ENCODE peak calls at places on chromosomes 2 and 18, in four cellular contexts. One of them, this sample, is unnamed.

GRCh38 chr2:5720426-5720825 is 28.2 kb downstream of the SOX11 start:
- DNase-seq in endodermal cell: no peak
- DNase-seq in ovary: no peak
- DNase-seq in A549: no peak
- DNase-seq in this sample: no peak

GRCh38 chr2:190334479-190335224 is 8.7 kb upstream of the INPP1 start:
- DNase-seq in ovary: no peak
- DNase-seq in A549: peak; percentile 56
- DNase-seq in endodermal cell: no peak
- DNase-seq in this sample: peak; percentile 60

GRCh38 chr2:33223851-33224250 is 252.6 kb upstream of the RASGRP3 start:
- DNase-seq in endodermal cell: no peak
- DNase-seq in ovary: no peak
- DNase-seq in A549: no peak
- DNase-seq in this sample: no peak

GRCh38 chr18:48576454-48576766 is 37.6 kb downstream of the CTIF start:
- DNase-seq in A549: no peak
- DNase-seq in ovary: no peak
- DNase-seq in endodermal cell: no peak
- DNase-seq in this sample: no peak

GRCh38 chr2:178676046-178676445 is 131.2 kb downstream of the TTN start:
- DNase-seq in A549: no peak
- DNase-seq in ovary: no peak
- DNase-seq in endodermal cell: no peak
- DNase-seq in this sample: no peak

GRCh38 chr2:238389985-238390682 is 36.6 kb upstream of the ASB1 start:
- DNase-seq in A549: no peak
- DNase-seq in endodermal cell: no peak
- DNase-seq in ovary: no peak
- DNase-seq in this sample: no peak

GRCh38 chr2:48248251-48248933 is 281.6 kb upstream of the STON1 start:
- DNase-seq in endodermal cell: peak; percentile 64
- DNase-seq in A549: peak; percentile 70
- DNase-seq in ovary: no peak
- DNase-seq in this sample: peak; percentile 37

GRCh38 chr18:3655637-3656050 is 205.7 kb downstream of the TGIF1 start:
- DNase-seq in A549: no peak
- DNase-seq in endodermal cell: peak; percentile 54
- DNase-seq in ovary: no peak
- DNase-seq in this sample: peak; percentile 30

GRCh38 chr2:16124881-16125613 is 184.7 kb downstream of the MYCN start:
- DNase-seq in endodermal cell: peak; percentile 33
- DNase-seq in ovary: no peak
- DNase-seq in A549: no peak
- DNase-seq in this sample: no peak

GRCh38 chr2:12715258-12715865 is 1.4 kb upstream of the TRIB2 start:
- DNase-seq in A549: no peak
- DNase-seq in endodermal cell: no peak
- DNase-seq in ovary: no peak
- DNase-seq in this sample: no peak

GRCh38 chr2:75607988-75608683 is 38.4 kb upstream of the MRPL19 start:
- DNase-seq in ovary: no peak
- DNase-seq in endodermal cell: no peak
- DNase-seq in A549: no peak
- DNase-seq in this sample: no peak

GRCh38 chr2:75561566-75562512 is 1.1 kb upstream of the EVA1A start:
- DNase-seq in A549: no peak
- DNase-seq in endodermal cell: no peak
- DNase-seq in ovary: no peak
- DNase-seq in this sample: no peak

GRCh38 chr2:234135750-234136221 is 85.3 kb downstream of the SPP2 start:
- DNase-seq in ovary: no peak
- DNase-seq in endodermal cell: peak; percentile 95
- DNase-seq in A549: peak; percentile 80
- DNase-seq in this sample: peak; percentile 91

GRCh38 chr2:216774620-216775019 is 79.3 kb upstream of the IGFBP5 start:
- DNase-seq in endodermal cell: no peak
- DNase-seq in ovary: no peak
- DNase-seq in A549: no peak
- DNase-seq in this sample: no peak

GRCh38 chr2:179104736-179105135 is 54.8 kb upstream of the CCDC141 start:
- DNase-seq in A549: no peak
- DNase-seq in endodermal cell: no peak
- DNase-seq in ovary: no peak
- DNase-seq in this sample: no peak

GRCh38 chr2:239928457-239929350 is 96.4 kb downstream of the NDUFA10 start:
- DNase-seq in endodermal cell: peak; percentile 64
- DNase-seq in ovary: no peak
- DNase-seq in A549: no peak
- DNase-seq in this sample: no peak

GRCh38 chr2:219727771-219728429 is 100.5 kb downstream of the SLC4A3 start:
- DNase-seq in ovary: no peak
- DNase-seq in A549: no peak
- DNase-seq in endodermal cell: no peak
- DNase-seq in this sample: no peak

GRCh38 chr2:151771599-151772358 is 37.5 kb upstream of the NEB start:
- DNase-seq in A549: no peak
- DNase-seq in ovary: no peak
- DNase-seq in endodermal cell: no peak
- DNase-seq in this sample: no peak

GRCh38 chr2:177187631-177188312 is 24.8 kb upstream of the HNRNPA3 start:
- DNase-seq in A549: no peak
- DNase-seq in ovary: no peak
- DNase-seq in endodermal cell: no peak
- DNase-seq in this sample: peak; percentile 74

GRCh38 chr2:14930441-14930840 is 297.9 kb downstream of the LRATD1 start:
- DNase-seq in endodermal cell: no peak
- DNase-seq in ovary: no peak
- DNase-seq in A549: no peak
- DNase-seq in this sample: no peak

GRCh38 chr2:12076810-12077209 is 330.4 kb downstream of the LPIN1 start:
- DNase-seq in ovary: no peak
- DNase-seq in A549: no peak
- DNase-seq in endodermal cell: no peak
- DNase-seq in this sample: no peak

GRCh38 chr2:207892676-207893402 is 123.1 kb upstream of the FZD5 start:
- DNase-seq in ovary: no peak
- DNase-seq in A549: no peak
- DNase-seq in endodermal cell: no peak
- DNase-seq in this sample: no peak

GRCh38 chr18:37521500-37522465 is 43.8 kb downstream of the CELF4 start:
- DNase-seq in ovary: no peak
- DNase-seq in endodermal cell: no peak
- DNase-seq in A549: no peak
- DNase-seq in this sample: no peak

GRCh38 chr2:187055463-187055862 is 206.5 kb upstream of the ZSWIM2 start:
- DNase-seq in ovary: peak; percentile 19
- DNase-seq in A549: no peak
- DNase-seq in endodermal cell: no peak
- DNase-seq in this sample: no peak

GRCh38 chr2:214410128-214410775 is 602 bp upstream of the VWC2L start:
- DNase-seq in endodermal cell: no peak
- DNase-seq in A549: no peak
- DNase-seq in ovary: no peak
- DNase-seq in this sample: no peak

GRCh38 chr2:9330639-9331270 is 92.6 kb downstream of the ITGB1BP1 start:
- DNase-seq in ovary: no peak
- DNase-seq in endodermal cell: no peak
- DNase-seq in A549: no peak
- DNase-seq in this sample: no peak

GRCh38 chr18:74898965-74899364 is 301.3 kb downstream of the ZNF407 start:
- DNase-seq in endodermal cell: no peak
- DNase-seq in A549: no peak
- DNase-seq in ovary: no peak
- DNase-seq in this sample: no peak

GRCh38 chr2:179410552-179411356 is 146.1 kb upstream of the SESTD1 start:
- DNase-seq in A549: peak; percentile 13
- DNase-seq in ovary: peak; percentile 27
- DNase-seq in endodermal cell: peak; percentile 75
- DNase-seq in this sample: peak; percentile 68

GRCh38 chr2:96142217-96143113 is 2.8 kb downstream of the DUSP2 start:
- DNase-seq in endodermal cell: peak; percentile 74
- DNase-seq in ovary: peak; percentile 12
- DNase-seq in A549: no peak
- DNase-seq in this sample: no peak

GRCh38 chr2:78992451-78992806 is 33.1 kb upstream of the REG3G start:
- DNase-seq in A549: peak; percentile 11
- DNase-seq in endodermal cell: peak; percentile 82
- DNase-seq in ovary: no peak
- DNase-seq in this sample: peak; percentile 53

GRCh38 chr2:99066075-99066557 is 75.4 kb upstream of the C2orf15 start:
- DNase-seq in endodermal cell: no peak
- DNase-seq in ovary: no peak
- DNase-seq in A549: peak; percentile 13
- DNase-seq in this sample: no peak

GRCh38 chr2:187155472-187155871 is 292.6 kb downstream of the CALCRL start:
- DNase-seq in A549: no peak
- DNase-seq in endodermal cell: no peak
- DNase-seq in ovary: no peak
- DNase-seq in this sample: no peak

GRCh38 chr2:25877431-25878360 is 591 bp downstream of the ASXL2 start:
- DNase-seq in endodermal cell: peak; percentile 81
- DNase-seq in A549: peak; percentile 73
- DNase-seq in ovary: peak; percentile 35
- DNase-seq in this sample: peak; percentile 74

GRCh38 chr18:72544092-72544886 is at the start of gene CBLN2:
- DNase-seq in ovary: no peak
- DNase-seq in A549: peak; percentile 49
- DNase-seq in endodermal cell: peak; percentile 93
- DNase-seq in this sample: no peak

GRCh38 chr18:13107074-13107473 is 111.5 kb upstream of the LDLRAD4 start:
- DNase-seq in A549: no peak
- DNase-seq in endodermal cell: no peak
- DNase-seq in ovary: no peak
- DNase-seq in this sample: no peak

GRCh38 chr18:13108330-13108729 is 110.2 kb upstream of the LDLRAD4 start:
- DNase-seq in ovary: no peak
- DNase-seq in endodermal cell: no peak
- DNase-seq in A549: no peak
- DNase-seq in this sample: no peak

GRCh38 chr18:13110559-13110958 is 108.0 kb upstream of the LDLRAD4 start:
- DNase-seq in endodermal cell: no peak
- DNase-seq in A549: no peak
- DNase-seq in ovary: no peak
- DNase-seq in this sample: no peak

GRCh38 chr18:13112982-13113381 is 105.6 kb upstream of the LDLRAD4 start:
- DNase-seq in ovary: peak; percentile 39
- DNase-seq in A549: no peak
- DNase-seq in endodermal cell: peak; percentile 94
- DNase-seq in this sample: peak; percentile 83
- TF ChIP-seq CTCF in ovary: no peak
- TF ChIP-seq CTCF in A549: no peak
- TF ChIP-seq CTCF in endodermal cell: peak; percentile 79
- TF ChIP-seq CTCF in this sample: peak; percentile 64

GRCh38 chr18:57835904-57836303 is 32.8 kb upstream of the ATP8B1 start:
- DNase-seq in ovary: no peak
- DNase-seq in A549: no peak
- DNase-seq in endodermal cell: no peak
- DNase-seq in this sample: no peak

GRCh38 chr18:57832730-57833129 is 29.6 kb upstream of the ATP8B1 start:
- DNase-seq in endodermal cell: no peak
- DNase-seq in ovary: no peak
- DNase-seq in A549: no peak
- DNase-seq in this sample: no peak

GRCh38 chr18:57833441-57834101 is 30.5 kb upstream of the ATP8B1 start:
- DNase-seq in A549: no peak
- DNase-seq in ovary: no peak
- DNase-seq in endodermal cell: no peak
- DNase-seq in this sample: peak; percentile 62

GRCh38 chr18:57834616-57835015 is 31.5 kb upstream of the ATP8B1 start:
- DNase-seq in A549: no peak
- DNase-seq in ovary: no peak
- DNase-seq in endodermal cell: no peak
- DNase-seq in this sample: no peak

GRCh38 chr18:57831597-57832377 is 28.7 kb upstream of the ATP8B1 start:
- DNase-seq in ovary: no peak
- DNase-seq in endodermal cell: no peak
- DNase-seq in A549: no peak
- DNase-seq in this sample: no peak
- TF ChIP-seq CTCF in ovary: no peak
- TF ChIP-seq CTCF in endodermal cell: no peak
- TF ChIP-seq CTCF in A549: no peak
- TF ChIP-seq CTCF in this sample: no peak

GRCh38 chr18:24731158-24731557 is 270.7 kb downstream of the HRH4 start:
- DNase-seq in A549: no peak
- DNase-seq in ovary: no peak
- DNase-seq in endodermal cell: no peak
- DNase-seq in this sample: no peak

GRCh38 chr18:24735504-24736243 is 275.2 kb downstream of the HRH4 start:
- DNase-seq in A549: no peak
- DNase-seq in ovary: no peak
- DNase-seq in endodermal cell: no peak
- DNase-seq in this sample: no peak

GRCh38 chr18:24731981-24732380 is 271.5 kb downstream of the HRH4 start:
- DNase-seq in ovary: no peak
- DNase-seq in endodermal cell: no peak
- DNase-seq in A549: no peak
- DNase-seq in this sample: no peak

GRCh38 chr18:24736686-24737085 is 276.2 kb downstream of the HRH4 start:
- DNase-seq in endodermal cell: no peak
- DNase-seq in A549: no peak
- DNase-seq in ovary: no peak
- DNase-seq in this sample: no peak

DNA sequence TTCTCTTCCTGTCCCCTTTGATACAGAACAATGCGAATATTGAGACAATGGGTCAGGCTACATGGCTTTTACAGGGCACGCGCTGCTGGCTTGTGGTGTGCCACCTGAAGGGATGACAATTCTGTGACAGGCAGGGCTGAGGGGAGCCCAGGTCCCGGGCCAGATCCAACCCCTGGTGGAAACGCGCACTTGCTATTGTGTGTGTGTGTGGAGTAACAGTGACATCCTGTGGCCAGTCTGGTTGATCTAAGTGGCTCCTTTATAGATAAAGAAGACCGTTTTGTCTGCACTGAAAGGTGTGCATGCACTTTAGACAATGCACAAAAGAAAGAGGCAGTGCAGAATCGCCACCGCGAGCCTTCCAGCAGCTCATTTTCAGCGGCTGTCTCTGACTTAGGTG is 273.6 kb downstream of the HRH4 start:
- DNase-seq in A549: no peak
- DNase-seq in ovary: no peak
- DNase-seq in endodermal cell: peak; percentile 80
- DNase-seq in this sample: peak; percentile 40
- TF ChIP-seq CTCF in A549: no peak
- TF ChIP-seq CTCF in ovary: no peak
- TF ChIP-seq CTCF in endodermal cell: peak; percentile 72
- TF ChIP-seq CTCF in this sample: peak; percentile 18

DNA sequence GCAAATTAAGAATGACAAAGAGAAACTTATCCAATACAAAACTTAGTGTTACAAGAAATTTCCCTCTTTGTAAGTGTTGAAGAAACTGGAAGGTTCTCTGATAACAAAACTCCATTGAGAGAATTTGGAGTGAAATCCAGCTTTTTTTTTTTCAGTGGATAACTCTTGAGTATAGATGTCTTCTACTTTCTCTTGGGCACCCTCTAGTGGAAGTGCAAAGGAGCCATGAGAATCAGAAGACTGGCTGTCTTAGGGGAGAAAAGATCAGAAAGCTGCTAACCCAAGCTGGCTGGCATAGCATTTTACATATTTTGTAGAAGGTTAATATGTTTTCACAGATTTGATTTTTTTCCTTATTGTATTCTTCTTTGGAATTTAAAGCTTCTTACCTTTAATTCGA is 138.8 kb upstream of the SATB2 start:
- DNase-seq in A549: peak; percentile 6
- DNase-seq in endodermal cell: no peak
- DNase-seq in ovary: no peak
- DNase-seq in this sample: peak; percentile 47
- TF ChIP-seq CTCF in A549: peak; percentile 54
- TF ChIP-seq CTCF in endodermal cell: peak; percentile 82
- TF ChIP-seq CTCF in ovary: no peak
- TF ChIP-seq CTCF in this sample: peak; percentile 55

This sample was measured in Caco-2.